ENCODE peak calls at places on chromosomes 5 and 9, in ten cellular contexts. W, X, N, U, E, V, L, D, K and Q are unnamed samples.

GRCh38 chr5:77847814-77848290 is 71.7 kb upstream of the TBCA start:
- DNase-seq in W (no peak), X (no peak), N (no peak), U (peak; percentile 54), E (no peak), V (no peak), L (no peak), D (no peak), K (peak; percentile 96), Q (no peak)

GRCh38 chr5:148084269-148084668 is 20.5 kb downstream of the SPINK5 start:
- DNase-seq in W (no peak), X (no peak), N (no peak), U (no peak), E (no peak), V (no peak), L (no peak), D (no peak), K (no peak), Q (no peak)

GRCh38 chr9:91978739-91979414 is 28.8 kb upstream of the ROR2 start:
- DNase-seq in W (peak; percentile 76), X (peak; percentile 51), N (no peak), U (peak; percentile 57), E (peak; percentile 77), V (no peak), L (peak; percentile 95), D (no peak), K (peak; percentile 71), Q (no peak)

GRCh38 chr9:95025213-95026170 is 292.0 kb downstream of the FANCC start:
- DNase-seq in W (peak; percentile 83), X (no peak), N (no peak), U (no peak), E (peak; percentile 67), V (no peak), L (peak; percentile 88), D (no peak), K (peak; percentile 31), Q (no peak)

GRCh38 chr9:105455836-105456475 is 8.1 kb downstream of the FSD1L start:
- DNase-seq in W (no peak), X (no peak), N (no peak), U (no peak), E (no peak), V (no peak), L (peak; percentile 9), D (no peak), K (no peak), Q (no peak)

GRCh38 chr5:76807296-76807695 is 11.5 kb upstream of the F2RL1 start:
- DNase-seq in W (peak; percentile 90), X (no peak), N (no peak), U (no peak), E (peak; percentile 61), V (no peak), L (peak; percentile 57), D (no peak), K (peak; percentile 71), Q (no peak)

GRCh38 chr5:74355456-74355855 is 285.1 kb downstream of the ENC1 start:
- DNase-seq in W (no peak), X (no peak), N (no peak), U (no peak), E (no peak), V (no peak), L (no peak), D (no peak), K (no peak), Q (no peak)

GRCh38 chr5:29016067-29016466 is 1977.7 kb upstream of the CDH9 start:
- DNase-seq in W (no peak), X (no peak), N (no peak), U (no peak), E (no peak), V (no peak), L (no peak), D (no peak), K (no peak), Q (no peak)

GRCh38 chr5:174425271-174425963 is 299.0 kb upstream of the MSX2 start:
- DNase-seq in W (no peak), X (no peak), N (no peak), U (no peak), E (no peak), V (no peak), L (no peak), D (no peak), K (no peak), Q (no peak)

GRCh38 chr9:114723926-114724325 is 41.9 kb upstream of the TEX48 start:
- DNase-seq in W (peak; percentile 57), X (no peak), N (no peak), U (no peak), E (no peak), V (no peak), L (peak; percentile 70), D (no peak), K (no peak), Q (no peak)

GRCh38 chr9:112404367-112404979 is 24.6 kb downstream of the HSDL2 start:
- DNase-seq in W (no peak), X (no peak), N (no peak), U (peak; percentile 29), E (no peak), V (no peak), L (peak; percentile 72), D (no peak), K (no peak), Q (no peak)

GRCh38 chr5:34731435-34732232 is 75.5 kb downstream of the RAI14 start:
- DNase-seq in W (no peak), X (no peak), N (no peak), U (no peak), E (no peak), V (no peak), L (no peak), D (no peak), K (no peak), Q (no peak)

GRCh38 chr5:123209163-123210013 is 120.3 kb downstream of the PRDM6 start:
- DNase-seq in W (peak; percentile 76), X (no peak), N (no peak), U (no peak), E (peak; percentile 25), V (no peak), L (peak; percentile 78), D (no peak), K (no peak), Q (no peak)

GRCh38 chr5:8843766-8844165 is 702.1 kb downstream of the SEMA5A start:
- DNase-seq in W (peak; percentile 67), X (no peak), N (no peak), U (peak; percentile 56), E (no peak), V (no peak), L (peak; percentile 95), D (no peak), K (peak; percentile 30), Q (no peak)

GRCh38 chr5:159240301-159240870 is 22.7 kb upstream of the UBLCP1 start:
- DNase-seq in W (peak; percentile 90), X (no peak), N (peak; percentile 71), U (no peak), E (peak; percentile 81), V (no peak), L (peak; percentile 20), D (no peak), K (no peak), Q (peak; percentile 25)

GRCh38 chr9:109771084-109771483 is 8.9 kb upstream of the PALM2AKAP2 start:
- DNase-seq in W (peak; percentile 18), X (no peak), N (no peak), U (no peak), E (peak; percentile 54), V (no peak), L (peak; percentile 95), D (no peak), K (peak; percentile 65), Q (no peak)

GRCh38 chr5:173802670-173803165 is 85.4 kb upstream of the CPEB4 start:
- DNase-seq in W (peak; percentile 28), X (no peak), N (no peak), U (no peak), E (no peak), V (no peak), L (peak; percentile 61), D (no peak), K (no peak), Q (peak; percentile 98)

GRCh38 chr5:149799119-149799623 is 69.1 kb downstream of the PPARGC1B start:
- DNase-seq in W (peak; percentile 88), X (no peak), N (peak; percentile 28), U (peak; percentile 41), E (peak; percentile 91), V (no peak), L (peak; percentile 88), D (no peak), K (no peak), Q (no peak)

GRCh38 chr9:33379666-33380389 is 22.5 kb downstream of the AQP7 start:
- DNase-seq in W (no peak), X (no peak), N (no peak), U (no peak), E (no peak), V (no peak), L (no peak), D (no peak), K (no peak), Q (no peak)

GRCh38 chr9:127336708-127337352 is 60.1 kb upstream of the SLC2A8 start:
- DNase-seq in W (peak; percentile 98), X (no peak), N (peak; percentile 86), U (no peak), E (peak; percentile 56), V (no peak), L (peak; percentile 95), D (no peak), K (no peak), Q (no peak)

GRCh38 chr9:136021891-136022681 is 60.9 kb upstream of the UBAC1 start:
- DNase-seq in W (no peak), X (no peak), N (no peak), U (no peak), E (no peak), V (no peak), L (no peak), D (no peak), K (no peak), Q (no peak)

GRCh38 chr5:159467666-159468065 is 137.4 kb upstream of the IL12B start:
- DNase-seq in W (no peak), X (no peak), N (no peak), U (no peak), E (no peak), V (no peak), L (no peak), D (no peak), K (no peak), Q (no peak)

GRCh38 chr9:117335797-117336435 is 78.9 kb downstream of the ASTN2 start:
- DNase-seq in W (no peak), X (no peak), N (no peak), U (peak; percentile 27), E (no peak), V (no peak), L (no peak), D (no peak), K (no peak), Q (no peak)

GRCh38 chr5:36496471-36496870 is 109.9 kb upstream of the SLC1A3 start:
- DNase-seq in W (no peak), X (no peak), N (no peak), U (no peak), E (no peak), V (no peak), L (no peak), D (no peak), K (no peak), Q (no peak)

GRCh38 chr5:136350339-136350738 is 15.0 kb downstream of the TRPC7 start:
- DNase-seq in W (no peak), X (no peak), N (no peak), U (no peak), E (no peak), V (no peak), L (no peak), D (no peak), K (no peak), Q (no peak)